ENCODE peak calls at places on chromosomes 13 and 19, in nine cellular contexts. G is neural progenitor cell, O is OCI-LY7, W is PC-3, Z is hepatocyte, V is GM23338, U is SK-N-SH, D is MM.1S, M is GM23248. Y is an unnamed sample.

GRCh38 chr19:39046037-39046821 is 13.9 kb upstream of the FBXO27 start:
- DNase-seq in Z (peak; percentile 48), U (no peak), G (no peak), M (no peak), O (peak; percentile 19), W (peak; percentile 20), V (peak; percentile 41), D (peak; percentile 36), Y (peak; percentile 32)

GRCh38 chr19:14404322-14404721 is 14.8 kb downstream of the DDX39A start:
- DNase-seq in U (no peak), Z (no peak), O (no peak), V (no peak), D (no peak), G (no peak), W (no peak), M (no peak), Y (no peak)

GRCh38 chr13:64127856-64128255 is 2712.2 kb upstream of the PCDH20 start:
- DNase-seq in W (no peak), O (no peak), G (no peak), Z (no peak), D (no peak), V (no peak), U (no peak), M (no peak), Y (no peak)

GRCh38 chr13:77751513-77752456 is 54.3 kb downstream of the SLAIN1 start:
- DNase-seq in Z (peak; percentile 65), G (peak; percentile 62), U (peak; percentile 23), M (peak; percentile 63), V (peak; percentile 76), W (peak; percentile 66), D (peak; percentile 69), O (peak; percentile 67), Y (peak; percentile 6)

GRCh38 chr13:43006893-43007631 is 15.0 kb upstream of the EPSTI1 start:
- DNase-seq in D (no peak), G (peak; percentile 6), W (peak; percentile 65), V (no peak), Z (no peak), U (no peak), O (no peak), M (peak; percentile 63), Y (no peak)

GRCh38 chr13:112819111-112819510 is 129.3 kb downstream of the ATP11A start:
- DNase-seq in Z (no peak), U (no peak), V (no peak), O (no peak), G (no peak), D (no peak), M (no peak), W (no peak), Y (no peak)

GRCh38 chr13:22110368-22110767 is 439.5 kb downstream of the FGF9 start:
- DNase-seq in V (no peak), M (peak; percentile 59), D (no peak), G (no peak), W (peak; percentile 38), U (no peak), O (no peak), Z (no peak), Y (no peak)

GRCh38 chr19:1261863-1262686 is 7.1 kb upstream of the CIRBP start:
- DNase-seq in V (no peak), G (peak; percentile 23), O (no peak), W (peak; percentile 48), M (peak; percentile 85), D (no peak), U (no peak), Z (peak; percentile 90), Y (no peak)

GRCh38 chr13:49246850-49247721 is 639 bp upstream of the CDADC1 start:
- DNase-seq in M (no peak), U (no peak), Z (no peak), W (no peak), O (no peak), D (no peak), G (no peak), V (no peak), Y (no peak)

GRCh38 chr13:109157275-109157674 is 527.9 kb downstream of the MYO16 start:
- DNase-seq in V (peak; percentile 72), D (no peak), G (peak; percentile 21), U (no peak), Z (no peak), O (no peak), M (no peak), W (no peak), Y (no peak)
- TF ChIP-seq EZH2phosphoT487 in V (no peak), D (no peak), G (no peak), U (no peak), Z (no peak), O (no peak), M (no peak), W (no peak), Y (no peak)

DNA sequence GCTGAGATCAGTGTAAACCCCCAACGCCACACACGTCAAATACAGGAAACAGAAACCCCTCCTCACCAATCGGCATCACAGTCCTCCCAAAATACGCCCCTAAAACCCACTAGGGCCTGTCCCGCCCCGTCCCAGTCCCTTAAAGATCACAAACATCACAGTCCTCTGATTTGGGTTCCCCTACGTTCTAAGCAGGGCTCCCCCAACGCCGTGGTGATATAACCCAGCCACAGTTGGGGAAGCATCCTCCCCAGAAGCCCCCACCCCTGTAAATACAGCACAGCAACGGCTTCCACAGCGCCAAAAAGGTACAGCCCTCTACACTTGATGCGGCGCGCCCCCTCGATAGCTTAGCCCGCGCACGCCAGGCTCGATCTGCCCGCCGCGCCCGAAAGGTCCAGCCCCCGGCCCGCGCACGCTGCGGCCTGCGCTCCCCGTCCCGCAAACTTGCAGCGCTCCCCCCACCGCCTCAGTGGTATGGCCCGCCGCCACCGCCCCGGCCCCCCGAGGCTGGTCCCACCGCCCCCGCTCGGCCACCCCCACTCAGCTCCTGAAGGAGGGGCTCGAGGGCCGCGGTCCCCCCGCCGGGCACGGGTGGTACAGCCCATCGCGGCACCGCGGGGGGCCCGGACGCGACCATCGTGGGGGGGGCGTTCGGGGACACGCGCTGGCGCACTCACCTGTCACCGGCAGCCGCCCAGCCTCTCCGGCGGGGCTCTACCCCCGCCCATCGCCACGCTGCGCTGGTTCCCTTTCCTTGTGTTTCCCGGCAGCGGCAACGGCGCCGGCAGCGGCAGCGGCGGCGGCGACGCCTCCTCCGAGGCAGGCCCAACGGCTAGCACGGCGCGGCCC is at the start of gene AKT2:
- DNase-seq in Z (peak; percentile 89), V (peak; percentile 88), O (peak; percentile 92), D (peak; percentile 42), M (peak; percentile 71), U (peak; percentile 94), G (peak; percentile 94), W (no peak), Y (no peak)
- TF ChIP-seq EZH2phosphoT487 in Z (no peak), V (no peak), O (no peak), D (no peak), M (no peak), U (no peak), G (no peak), W (no peak), Y (no peak)

DNA sequence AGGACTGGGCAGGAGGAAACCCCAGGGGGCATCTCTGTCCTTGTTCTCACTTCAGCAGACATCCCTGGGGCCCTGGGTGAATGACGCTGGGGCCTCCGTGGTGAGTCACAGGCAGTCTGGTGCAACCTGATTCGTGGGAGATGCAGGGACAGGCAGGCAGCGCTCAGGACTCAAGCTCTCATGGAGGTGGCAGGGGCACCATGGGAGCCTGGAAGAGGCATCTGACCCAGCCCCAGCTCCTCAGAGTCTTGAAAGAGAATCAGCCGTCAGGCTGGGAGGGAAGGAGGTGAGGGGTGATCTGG is 14.0 kb upstream of the PTOV1 start:
- DNase-seq in W (no peak), U (no peak), G (no peak), D (no peak), Z (peak; percentile 7), V (no peak), M (no peak), O (no peak), Y (no peak)
- TF ChIP-seq EZH2phosphoT487 in W (no peak), U (no peak), G (no peak), D (no peak), Z (no peak), V (no peak), M (no peak), O (no peak), Y (no peak)

DNA sequence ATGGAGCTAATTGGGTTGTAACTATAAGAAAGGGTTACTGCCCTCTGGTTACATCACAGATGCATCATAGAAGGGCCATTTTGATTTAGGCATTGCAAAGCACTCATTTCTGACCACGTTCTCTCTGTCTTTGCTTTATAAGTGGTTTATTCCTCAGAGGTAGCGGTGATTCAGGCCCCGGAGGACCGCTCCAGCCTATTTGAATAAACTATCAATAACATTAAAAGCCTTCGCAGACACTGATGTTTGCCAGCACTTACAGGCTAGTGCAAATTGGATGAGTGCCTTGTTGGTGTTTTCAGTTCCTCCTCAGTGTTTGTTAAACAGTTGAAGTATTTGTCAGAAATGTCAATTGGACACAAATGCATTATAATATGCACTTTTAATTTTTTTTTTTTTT is 120.2 kb downstream of the RXFP2 start:
- DNase-seq in U (no peak), Z (no peak), W (no peak), G (no peak), D (no peak), V (no peak), M (peak; percentile 24), O (no peak), Y (no peak)
- TF ChIP-seq EZH2phosphoT487 in U (no peak), Z (no peak), W (no peak), G (no peak), D (no peak), V (no peak), M (no peak), O (no peak), Y (no peak)

GRCh38 chr13:102948006-102948405 is 102.2 kb downstream of the ERCC5 start:
- DNase-seq in M (no peak), U (no peak), D (no peak), G (peak; percentile 63), V (no peak), Z (peak; percentile 38), O (no peak), W (peak; percentile 4), Y (no peak)
- TF ChIP-seq EZH2phosphoT487 in M (no peak), U (no peak), D (no peak), G (no peak), V (no peak), Z (no peak), O (no peak), W (no peak), Y (no peak)

Y was measured in HCT116.